ENCODE peak calls at places on chromosomes 16 and 17, in seven cellular contexts. M is cardiac muscle cell, Q is spleen, R is astrocyte of the spinal cord, Y is body of pancreas, U is type B pancreatic cell, C is RWPE1. O is an unnamed sample.

GRCh38 chr17:27345141-27345904 is 51.4 kb downstream of the WSB1 start:
- DNase-seq in R (peak), Q (no peak), Y (peak), M (peak), U (no peak), C (no peak), O (peak)

GRCh38 chr17:31739300-31739699 is 119.7 kb downstream of the COPRS start:
- DNase-seq in U (no peak), R (no peak), C (no peak), M (peak), Q (no peak), Y (no peak), O (no peak)

GRCh38 chr17:9576521-9577401 is at the start of gene CFAP52:
- DNase-seq in Y (peak), C (peak), M (peak), Q (peak), U (peak), R (peak), O (peak)

GRCh38 chr16:85164838-85165516 is 52.7 kb upstream of the CIBAR2 start:
- DNase-seq in Y (no peak), U (no peak), M (no peak), Q (no peak), C (no peak), R (no peak), O (no peak)

GRCh38 chr17:75910699-75911098 is 6.0 kb upstream of the MRPL38 start:
- DNase-seq in Q (no peak), C (no peak), Y (no peak), M (no peak), U (no peak), R (no peak), O (no peak)

GRCh38 chr17:50890675-50891516 is 24.7 kb upstream of the TOB1 start:
- DNase-seq in U (no peak), C (peak), R (no peak), Y (peak), M (no peak), Q (no peak), O (no peak)

GRCh38 chr17:50344712-50345380 is 1.1 kb upstream of the XYLT2 start:
- DNase-seq in M (no peak), Q (no peak), C (no peak), U (no peak), R (no peak), Y (no peak), O (no peak)

GRCh38 chr16:2082171-2082982 is 34.6 kb downstream of the TSC2 start:
- DNase-seq in M (peak), Q (no peak), C (peak), R (no peak), Y (peak), U (no peak), O (no peak)

GRCh38 chr17:80122926-80123505 is 21.6 kb downstream of the GAA start:
- DNase-seq in U (no peak), Y (no peak), C (no peak), Q (no peak), R (no peak), M (no peak), O (no peak)

GRCh38 chr17:45136846-45137560 is 1.5 kb downstream of the ACBD4 start:
- DNase-seq in R (no peak), M (no peak), Q (peak), U (no peak), Y (no peak), C (no peak), O (no peak)

GRCh38 chr17:76690596-76691280 is 20.0 kb downstream of the MXRA7 start:
- DNase-seq in M (no peak), R (no peak), C (no peak), Q (peak), U (no peak), Y (no peak), O (no peak)

GRCh38 chr16:19704321-19705130 is 13.5 kb downstream of the KNOP1 start:
- DNase-seq in Q (peak), R (peak), U (no peak), M (peak), C (peak), Y (no peak), O (no peak)

GRCh38 chr16:67177743-67178699 is 5.7 kb downstream of the MATCAP1 start:
- DNase-seq in M (peak), Q (peak), C (peak), R (peak), U (no peak), Y (peak), O (no peak)

GRCh38 chr16:67542464-67542863 is 13.8 kb downstream of the RIPOR1 start:
- DNase-seq in Y (no peak), U (no peak), Q (peak), M (peak), R (peak), C (peak), O (no peak)

GRCh38 chr16:57723170-57723569 is 12.4 kb upstream of the KATNB1 start:
- DNase-seq in U (no peak), C (no peak), Q (peak), M (peak), Y (no peak), R (no peak), O (peak)
- TF ChIP-seq CTCF in U (peak), C (no peak), Q (no peak), M (peak), Y (peak), R (peak), O (peak)

GRCh38 chr16:26623442-26623841 is 443.3 kb upstream of the C16orf82 start:
- DNase-seq in Q (no peak), R (no peak), M (no peak), C (no peak), U (no peak), Y (no peak), O (no peak)
- TF ChIP-seq CTCF in Q (no peak), R (no peak), M (no peak), C (no peak), U (no peak), Y (no peak), O (no peak)

GRCh38 chr16:87391950-87392822 is at the start of gene MAP1LC3B:
- DNase-seq in U (peak), Y (peak), C (peak), R (peak), M (peak), Q (peak), O (peak)

GRCh38 chr16:87391324-87391949 is 699 bp upstream of the MAP1LC3B start:
- DNase-seq in M (no peak), Y (peak), C (no peak), U (no peak), R (no peak), Q (peak), O (peak)

GRCh38 chr16:87395181-87395842 is 3.2 kb downstream of the MAP1LC3B start:
- DNase-seq in U (no peak), Q (no peak), C (no peak), Y (no peak), R (no peak), M (no peak), O (no peak)

GRCh38 chr16:87393680-87394055 is 1.5 kb downstream of the MAP1LC3B start:
- DNase-seq in R (no peak), Y (no peak), C (no peak), Q (no peak), U (no peak), M (no peak), O (no peak)

GRCh38 chr16:87392823-87393679 is 915 bp downstream of the MAP1LC3B start:
- DNase-seq in M (peak), Q (peak), R (peak), Y (peak), U (no peak), C (peak), O (peak)
- TF ChIP-seq CTCF in M (peak), Q (peak), R (peak), Y (peak), U (peak), C (peak), O (no peak)

DNA sequence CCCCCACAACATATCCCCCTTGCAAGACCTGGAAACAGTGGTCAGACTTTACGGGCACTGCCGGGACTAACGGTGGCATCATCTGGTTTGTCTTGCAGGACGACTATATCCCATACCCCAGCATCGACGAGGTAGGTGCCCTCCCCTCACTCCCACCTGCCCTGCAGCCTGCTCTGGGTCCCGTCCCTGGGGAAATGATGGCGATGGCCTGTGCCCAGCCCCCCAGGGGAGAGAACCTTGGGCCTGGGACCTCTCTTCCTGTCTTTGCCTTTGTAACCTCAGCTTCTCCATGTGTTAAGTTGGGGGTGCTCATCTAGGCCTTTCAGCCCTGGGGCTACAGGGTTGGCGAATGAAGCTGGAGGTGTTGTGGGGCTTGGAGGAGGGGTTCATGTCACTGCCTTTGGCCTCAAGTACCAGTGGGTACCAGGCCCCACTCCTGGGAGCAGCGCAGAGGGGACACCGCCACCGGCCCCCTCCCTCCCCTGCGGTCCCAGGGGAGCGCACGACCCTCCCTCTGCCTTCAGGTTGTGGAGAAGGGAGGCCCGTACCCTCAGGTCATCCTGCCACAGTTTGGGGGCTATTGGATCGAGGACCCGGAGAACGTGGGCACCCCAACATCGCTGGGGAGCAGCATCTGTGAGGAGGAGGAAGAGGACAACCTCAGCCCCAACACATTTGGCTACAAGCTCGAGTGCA is 99.9 kb downstream of the OR1D5 start:
- DNase-seq in Q (no peak), C (no peak), U (no peak), R (no peak), M (no peak), Y (no peak), O (no peak)
- TF ChIP-seq CTCF in Q (no peak), C (no peak), U (no peak), R (no peak), M (no peak), Y (no peak), O (no peak)

GRCh38 chr16:30623558-30624283 is 13.5 kb upstream of the ZNF689 start:
- DNase-seq in R (no peak), Q (peak), M (no peak), Y (no peak), C (no peak), U (no peak), O (no peak)

GRCh38 chr16:30626230-30626629 is 16.0 kb upstream of the ZNF689 start:
- DNase-seq in Y (no peak), Q (peak), R (no peak), C (no peak), M (no peak), U (no peak), O (no peak)

GRCh38 chr16:30633526-30633925 is 17.2 kb upstream of the PRR14 start:
- DNase-seq in M (no peak), Q (no peak), C (no peak), Y (no peak), U (no peak), R (no peak), O (no peak)

GRCh38 chr16:30628628-30629342 is 18.6 kb upstream of the ZNF689 start:
- DNase-seq in M (peak), Q (peak), Y (peak), C (peak), U (peak), R (peak), O (peak)
- TF ChIP-seq CTCF in M (peak), Q (peak), Y (peak), C (peak), U (peak), R (peak), O (peak)

GRCh38 chr16:30777591-30778297 is 9.3 kb downstream of the ZNF629 start:
- DNase-seq in R (no peak), C (no peak), U (no peak), M (no peak), Y (no peak), Q (no peak), O (no peak)
- TF ChIP-seq CTCF in R (no peak), C (no peak), U (no peak), M (no peak), Y (no peak), Q (no peak), O (no peak)

GRCh38 chr16:78505544-78506371 is 406.3 kb downstream of the WWOX start:
- DNase-seq in U (no peak), C (no peak), R (no peak), M (peak), Y (peak), Q (no peak), O (no peak)
- TF ChIP-seq CTCF in U (peak), C (no peak), R (no peak), M (peak), Y (no peak), Q (no peak), O (no peak)

DNA sequence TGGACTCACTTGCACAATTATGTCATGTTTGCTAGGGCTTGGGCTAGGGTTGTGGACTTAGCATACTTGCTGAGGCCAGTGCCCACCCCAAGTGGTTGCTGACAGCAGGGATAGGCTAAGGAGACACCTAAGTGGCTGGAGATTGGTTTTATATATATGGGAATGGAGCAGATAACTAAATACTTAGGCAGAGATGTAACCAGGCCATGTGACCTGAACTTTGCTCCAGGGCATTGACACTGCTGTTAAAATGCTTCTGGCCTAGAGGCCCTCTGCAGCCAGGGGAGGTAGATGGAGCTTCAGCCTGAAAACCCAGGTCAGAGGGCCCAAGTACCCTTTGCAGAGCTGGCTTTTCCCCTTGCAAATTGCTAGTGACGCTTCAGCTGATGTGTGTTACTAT is 1.4 kb upstream of the ITGB3 start:
- DNase-seq in U (no peak), Y (no peak), R (no peak), Q (no peak), C (no peak), M (no peak), O (no peak)
- TF ChIP-seq CTCF in U (no peak), Y (no peak), R (no peak), Q (no peak), C (no peak), M (no peak), O (no peak)

DNA sequence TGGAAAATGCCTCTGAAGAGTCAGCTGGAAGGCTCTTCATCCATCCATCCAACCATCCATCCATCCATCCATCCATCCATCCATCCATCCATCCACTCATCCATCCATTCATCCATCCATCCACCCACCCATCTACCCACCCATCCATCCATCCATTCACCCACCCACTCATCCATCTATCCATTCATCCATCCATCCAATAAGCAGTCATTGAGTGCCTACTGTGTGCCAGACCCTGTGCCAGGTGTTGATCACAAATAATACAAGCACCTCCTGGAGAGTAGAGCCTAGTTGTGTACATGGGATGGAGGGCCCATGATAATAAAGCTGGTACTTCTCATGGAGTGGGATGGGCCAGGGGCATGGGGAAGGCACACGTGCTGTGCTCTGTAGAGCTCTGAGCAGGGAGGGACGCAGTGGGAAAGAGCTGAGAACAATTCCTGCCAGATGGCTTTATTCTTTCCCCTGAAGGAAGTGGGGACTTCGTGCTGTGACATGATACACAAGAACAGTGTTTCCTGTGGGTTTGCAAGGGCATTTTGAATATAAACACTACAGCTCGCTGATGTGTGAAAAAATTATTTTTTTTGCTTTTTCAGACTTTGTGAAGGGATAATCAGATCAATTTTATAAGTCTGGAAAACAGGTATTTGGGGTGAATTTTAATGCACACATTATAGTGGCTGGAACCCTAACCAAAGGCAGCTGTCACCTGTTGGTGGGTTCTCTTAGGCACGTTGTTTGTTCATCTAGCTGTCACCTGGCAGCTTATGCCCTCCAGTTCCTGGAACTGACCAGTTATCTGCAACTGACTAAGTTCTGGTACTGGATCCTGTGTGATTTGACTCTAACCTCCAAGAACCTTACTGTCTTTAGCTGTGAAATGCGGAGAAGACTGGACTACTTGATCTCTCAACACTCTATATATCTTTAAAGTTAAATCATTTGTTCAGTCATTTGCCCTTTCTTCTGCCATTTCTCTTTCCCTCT is 61.3 kb downstream of the PRKCB start:
- DNase-seq in R (no peak), M (no peak), U (no peak), Q (no peak), C (no peak), Y (no peak), O (no peak)
- TF ChIP-seq CTCF in R (no peak), M (no peak), U (no peak), Q (no peak), C (no peak), Y (no peak), O (no peak)

DNA sequence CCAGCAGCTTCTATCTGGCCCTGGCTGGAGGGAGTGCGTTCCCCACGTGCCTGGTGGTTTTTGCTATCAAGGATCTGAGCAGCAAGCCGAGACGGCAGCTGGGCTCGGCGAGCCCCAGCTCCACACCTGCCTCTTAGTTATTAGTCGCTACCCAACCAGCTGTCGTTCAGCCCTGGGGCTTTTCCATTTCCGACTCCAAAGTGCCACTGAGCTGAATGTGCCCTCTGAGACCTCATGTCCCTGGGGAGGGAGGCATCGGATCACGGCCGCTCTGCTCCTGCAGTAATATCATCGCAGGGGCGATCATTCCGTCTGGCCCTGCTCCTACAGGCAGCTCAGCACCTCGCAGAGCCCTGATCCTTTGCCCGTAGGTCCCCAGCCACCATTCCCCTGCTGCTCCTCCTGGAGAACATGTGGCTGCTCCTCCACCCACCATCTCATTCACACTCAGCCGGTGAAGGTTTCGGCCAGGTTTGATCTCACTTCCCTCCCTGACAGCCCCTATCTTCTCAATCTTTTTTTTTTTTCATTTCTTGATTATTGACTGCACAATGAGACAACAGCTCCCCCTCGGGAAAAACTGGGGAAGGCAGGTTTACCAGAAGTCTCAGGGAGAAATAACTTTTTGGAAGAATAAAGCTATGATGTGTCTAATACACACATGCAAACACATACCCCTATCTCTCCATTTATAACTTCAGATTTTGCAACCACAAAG is 86.7 kb downstream of the ZFHX3 start:
- DNase-seq in Q (no peak), R (no peak), M (peak), U (no peak), Y (no peak), C (peak), O (no peak)
- TF ChIP-seq CTCF in Q (no peak), R (peak), M (peak), U (peak), Y (peak), C (peak), O (no peak)